ENCODE peak calls at places on chromosomes 6 and 20, in four cellular contexts. Z is IMR-90, A is H9, P is neuronal stem cell. E is an unnamed sample.

GRCh38 chr6:44203955-44204354 is 12.8 kb upstream of the MYMX start:
- DNase-seq in Z (no peak), A (no peak), P (no peak), E (no peak)

GRCh38 chr6:39196648-39197047 is 32.6 kb downstream of the KCNK5 start:
- DNase-seq in Z (no peak), A (no peak), P (no peak), E (no peak)

GRCh38 chr6:3419624-3420272 is 37.1 kb downstream of the SLC22A23 start:
- DNase-seq in Z (peak; percentile 76), A (no peak), P (no peak), E (peak; percentile 43)

GRCh38 chr20:50870572-50871161 is 60.6 kb downstream of the ADNP start:
- DNase-seq in Z (peak; percentile 52), A (peak; percentile 96), P (peak; percentile 82), E (peak; percentile 59)

GRCh38 chr6:139373154-139373927 is 1.1 kb downstream of the CITED2 start:
- DNase-seq in Z (peak; percentile 40), A (peak; percentile 40), P (peak; percentile 21), E (peak; percentile 58)

GRCh38 chr6:6543181-6543879 is 45.2 kb upstream of the LY86 start:
- DNase-seq in Z (no peak), A (no peak), P (no peak), E (no peak)

GRCh38 chr6:12051861-12052368 is 39.8 kb downstream of the HIVEP1 start:
- DNase-seq in Z (peak; percentile 88), A (no peak), P (no peak), E (peak; percentile 69)

GRCh38 chr6:37131104-37131959 is 38.6 kb upstream of the PIM1 start:
- DNase-seq in Z (no peak), A (no peak), P (no peak), E (peak; percentile 35)

GRCh38 chr6:106114492-106114891 is 28.4 kb downstream of the PRDM1 start:
- DNase-seq in Z (no peak), A (no peak), P (no peak), E (no peak)

GRCh38 chr6:56370127-56370540 is 122.8 kb upstream of the COL21A1 start:
- DNase-seq in Z (no peak), A (peak; percentile 71), P (peak; percentile 17), E (peak; percentile 54)

GRCh38 chr6:111730835-111731234 is 125.2 kb upstream of the TRAF3IP2 start:
- DNase-seq in Z (no peak), A (no peak), P (peak; percentile 50), E (no peak)

GRCh38 chr20:46268662-46269061 is 39.6 kb downstream of the CDH22 start:
- DNase-seq in Z (no peak), A (no peak), P (no peak), E (no peak)

GRCh38 chr6:56263586-56264295 is 16.4 kb upstream of the COL21A1 start:
- DNase-seq in Z (no peak), A (no peak), P (no peak), E (no peak)

GRCh38 chr6:5318617-5319016 is 57.3 kb downstream of the FARS2 start:
- DNase-seq in Z (no peak), A (no peak), P (no peak), E (no peak)

GRCh38 chr6:142824491-142824890 is 120.5 kb downstream of the HIVEP2 start:
- DNase-seq in Z (no peak), A (no peak), P (no peak), E (no peak)
- H3K18ac ChIP-seq in Z (peak overlapping the region; percentile 8), A (no peak overlapping the region), P (no peak overlapping the region), E (no peak overlapping the region)

GRCh38 chr6:108559097-108559883 is 1.4 kb upstream of the FOXO3 start:
- DNase-seq in Z (peak; percentile 84), A (peak; percentile 69), P (peak; percentile 80), E (peak; percentile 89)

GRCh38 chr6:108556864-108557493 is 3.7 kb upstream of the FOXO3 start:
- DNase-seq in Z (peak; percentile 94), A (no peak), P (no peak), E (peak; percentile 76)

GRCh38 chr6:108559884-108560462 is 744 bp upstream of the FOXO3 start:
- DNase-seq in Z (peak; percentile 74), A (peak; percentile 74), P (peak; percentile 73), E (peak; percentile 91)

GRCh38 chr6:108557494-108558371 is 3.0 kb upstream of the FOXO3 start:
- DNase-seq in Z (peak; percentile 62), A (peak; percentile 90), P (peak; percentile 64), E (peak; percentile 80)

DNA sequence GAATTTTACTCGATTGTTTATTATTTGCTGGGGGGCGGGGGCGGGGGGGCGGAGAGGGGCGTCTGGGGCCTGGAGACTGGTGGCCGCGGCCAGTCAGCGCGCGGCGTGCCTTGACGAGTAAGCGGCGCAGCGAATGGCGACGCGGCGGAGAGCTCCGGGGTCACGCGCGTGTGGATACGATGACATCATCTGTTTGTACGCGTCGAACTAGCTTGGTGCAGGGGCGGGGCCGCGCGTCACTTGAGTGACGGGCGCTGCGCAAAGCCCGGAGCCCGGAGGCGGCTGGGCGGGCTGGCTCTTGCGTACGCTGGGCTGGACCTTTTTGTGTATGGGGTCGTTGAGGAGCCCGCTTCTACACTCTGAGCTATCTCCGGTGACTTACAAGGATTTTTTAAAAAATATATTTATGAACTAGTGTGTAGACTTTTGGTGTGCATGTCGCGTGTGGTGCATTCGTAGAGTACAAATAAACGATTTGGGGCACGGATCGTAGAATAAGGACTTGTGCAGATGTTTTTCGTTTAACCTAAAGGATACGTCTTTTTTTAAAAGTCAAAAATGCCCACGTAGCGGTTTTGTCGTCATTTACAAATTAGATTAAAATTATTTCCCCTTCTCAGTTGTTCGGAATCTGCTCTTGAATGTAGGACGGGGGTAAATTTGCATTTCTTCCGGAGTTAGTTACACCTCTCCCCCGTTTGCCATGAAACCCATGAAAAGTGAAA is 2.2 kb upstream of the FOXO3 start:
- DNase-seq in Z (peak; percentile 99), A (peak; percentile 98), P (peak; percentile 98), E (peak; percentile 99)
- H3K18ac ChIP-seq in Z (peak overlapping the region; percentile 68), A (no peak overlapping the region), P (peak overlapping the region; percentile 98), E (no peak overlapping the region)

GRCh38 chr6:128239146-128239545 is 281.3 kb downstream of the PTPRK start:
- DNase-seq in Z (no peak), A (no peak), P (no peak), E (no peak)
- H3K18ac ChIP-seq in Z (no peak overlapping the region), A (no peak overlapping the region), P (no peak overlapping the region), E (no peak overlapping the region)

GRCh38 chr6:82017316-82017715 is 230.2 kb downstream of the IBTK start:
- DNase-seq in Z (peak; percentile 75), A (peak; percentile 45), P (peak; percentile 15), E (peak; percentile 96)

GRCh38 chr6:82017773-82018172 is 229.8 kb downstream of the IBTK start:
- DNase-seq in Z (no peak), A (no peak), P (no peak), E (no peak)

GRCh38 chr6:82015526-82015925 is 232.0 kb downstream of the IBTK start:
- DNase-seq in Z (no peak), A (no peak), P (no peak), E (no peak)

GRCh38 chr6:82013561-82014275 is 233.8 kb downstream of the IBTK start:
- DNase-seq in Z (peak; percentile 48), A (no peak), P (no peak), E (peak; percentile 72)

DNA sequence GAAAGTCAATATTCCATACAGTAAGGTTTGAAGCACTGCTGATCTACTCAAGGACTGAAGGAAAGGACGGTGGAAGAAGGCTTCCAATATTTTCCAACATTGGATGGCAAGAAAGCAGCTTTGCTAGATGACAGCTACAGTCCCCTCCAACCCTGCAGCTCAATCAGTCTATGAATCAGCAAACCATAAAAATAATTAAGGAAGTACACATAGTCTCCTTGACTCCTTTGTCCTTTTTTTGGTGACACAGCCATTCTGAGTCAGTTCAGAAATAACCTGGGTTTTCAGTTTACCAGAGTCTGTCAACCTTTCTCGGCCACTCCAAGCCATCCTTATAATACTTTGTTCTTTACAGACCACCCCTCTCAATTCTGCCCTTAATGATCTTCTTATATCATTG is 232.5 kb downstream of the IBTK start:
- DNase-seq in Z (no peak), A (no peak), P (no peak), E (peak; percentile 17)
- H3K18ac ChIP-seq in Z (peak overlapping the region; percentile 56), A (no peak overlapping the region), P (no peak overlapping the region), E (no peak overlapping the region)

DNA sequence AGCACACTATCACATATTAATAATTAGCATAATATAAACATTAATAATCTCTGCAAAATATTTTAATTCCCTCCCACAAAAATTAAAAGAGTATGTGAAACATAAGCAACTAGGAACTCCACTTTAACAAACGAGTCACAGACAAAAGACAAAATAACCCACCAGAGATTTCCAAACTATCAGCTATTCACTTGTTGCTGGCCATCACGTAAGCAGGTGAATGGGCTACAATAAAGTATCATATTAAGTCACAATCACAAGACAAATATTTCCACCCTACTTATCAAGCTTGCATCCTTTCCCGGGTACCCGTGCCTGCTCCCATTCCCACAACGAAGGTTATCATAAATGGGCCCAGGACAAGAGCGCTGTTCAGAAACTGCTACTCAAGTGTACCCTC is 2.5 kb downstream of the HDAC2 start:
- DNase-seq in Z (no peak), A (no peak), P (no peak), E (no peak)
- H3K18ac ChIP-seq in Z (no peak overlapping the region), A (no peak overlapping the region), P (no peak overlapping the region), E (no peak overlapping the region)

GRCh38 chr6:125587624-125588023 is 161.8 kb upstream of the HEY2 start:
- DNase-seq in Z (no peak), A (no peak), P (no peak), E (no peak)
- H3K18ac ChIP-seq in Z (no peak overlapping the region), A (no peak overlapping the region), P (no peak overlapping the region), E (peak overlapping the region; percentile 35)